ENCODE peak calls at places on chromosomes 12 and 14, in four cellular contexts. B is neural progenitor cell, M is astrocyte of the spinal cord, E is GM06990. R is an unnamed sample.

GRCh38 chr12:127489055-127489454 is 777.9 kb upstream of the TMEM132C start:
- DNase-seq in B (no peak), M (no peak), E (no peak), R (no peak)

GRCh38 chr12:8676651-8677050 is 14.0 kb upstream of the MFAP5 start:
- DNase-seq in B (no peak), M (no peak), E (no peak), R (no peak)

GRCh38 chr14:103334644-103335603 is 887 bp downstream of the EIF5 start:
- DNase-seq in B (peak), M (peak), E (peak), R (peak)

GRCh38 chr12:99195474-99195873 is 452.1 kb upstream of the GARIN6 start:
- DNase-seq in B (peak), M (no peak), E (no peak), R (no peak)

GRCh38 chr12:2752676-2753371 is 41.9 kb upstream of the FKBP4 start:
- DNase-seq in B (peak), M (peak), E (peak), R (peak)

GRCh38 chr12:124053855-124054254 is 80.8 kb downstream of the ZNF664 start:
- DNase-seq in B (peak), M (peak), E (no peak), R (peak)

GRCh38 chr12:12319501-12320322 is 30.3 kb downstream of the MANSC1 start:
- DNase-seq in B (no peak), M (peak), E (no peak), R (no peak)

GRCh38 chr12:64864319-64864718 is 39.9 kb downstream of the TBC1D30 start:
- DNase-seq in B (peak), M (no peak), E (no peak), R (no peak)

GRCh38 chr12:116533343-116534248 is 25.6 kb upstream of the MAP1LC3B2 start:
- DNase-seq in B (peak), M (peak), E (peak), R (no peak)

GRCh38 chr12:53195516-53196420 is 11.3 kb downstream of the ITGB7 start:
- DNase-seq in B (no peak), M (no peak), E (no peak), R (no peak)

GRCh38 chr12:53193040-53193439 is 12.3 kb upstream of the CSAD start:
- DNase-seq in B (no peak), M (no peak), E (no peak), R (no peak)

GRCh38 chr12:53193953-53194716 is 12.9 kb downstream of the ITGB7 start:
- DNase-seq in B (no peak), M (no peak), E (no peak), R (no peak)

GRCh38 chr12:53196486-53196885 is 10.6 kb downstream of the ITGB7 start:
- DNase-seq in B (no peak), M (no peak), E (no peak), R (no peak)

DNA sequence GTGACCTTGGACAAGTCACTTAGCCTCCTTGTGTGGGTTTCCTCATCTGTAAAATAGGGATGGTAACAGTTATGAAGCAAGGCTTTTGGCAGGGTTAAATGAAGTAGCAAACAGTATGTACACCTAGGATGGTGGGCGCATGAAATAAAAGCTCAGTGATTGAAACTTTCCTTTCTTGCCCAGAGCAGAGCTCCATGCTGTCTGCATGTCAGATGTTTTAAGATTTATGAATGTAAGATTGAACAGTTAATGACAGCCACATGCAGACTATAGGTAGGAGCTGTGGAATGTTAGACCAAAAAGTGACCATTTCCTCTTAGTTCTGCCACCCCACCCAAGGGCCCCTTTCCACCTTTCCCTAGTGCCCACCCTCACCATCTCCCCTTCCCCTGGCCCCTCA is 12.1 kb downstream of the ITGB7 start:
- DNase-seq in B (no peak), M (no peak), E (no peak), R (no peak)
- H3K4me3 ChIP-seq in B (no peak), M (no peak), E (no peak), R (no peak)

GRCh38 chr12:90013409-90013808 is 304.8 kb upstream of the ATP2B1 start:
- DNase-seq in B (peak), M (no peak), E (no peak), R (no peak)
- TF ChIP-seq CTCF in B (peak), M (peak), E (peak), R (peak)

GRCh38 chr12:21806255-21806654 is 31.7 kb upstream of the KCNJ8 start:
- DNase-seq in B (no peak), M (no peak), E (no peak), R (no peak)

GRCh38 chr12:21795648-21796328 is 21.3 kb upstream of the KCNJ8 start:
- DNase-seq in B (no peak), M (no peak), E (no peak), R (no peak)

GRCh38 chr12:21797539-21797938 is 23.0 kb upstream of the KCNJ8 start:
- DNase-seq in B (no peak), M (no peak), E (no peak), R (no peak)

GRCh38 chr12:21800011-21800410 is 25.5 kb upstream of the KCNJ8 start:
- DNase-seq in B (no peak), M (no peak), E (no peak), R (no peak)

DNA sequence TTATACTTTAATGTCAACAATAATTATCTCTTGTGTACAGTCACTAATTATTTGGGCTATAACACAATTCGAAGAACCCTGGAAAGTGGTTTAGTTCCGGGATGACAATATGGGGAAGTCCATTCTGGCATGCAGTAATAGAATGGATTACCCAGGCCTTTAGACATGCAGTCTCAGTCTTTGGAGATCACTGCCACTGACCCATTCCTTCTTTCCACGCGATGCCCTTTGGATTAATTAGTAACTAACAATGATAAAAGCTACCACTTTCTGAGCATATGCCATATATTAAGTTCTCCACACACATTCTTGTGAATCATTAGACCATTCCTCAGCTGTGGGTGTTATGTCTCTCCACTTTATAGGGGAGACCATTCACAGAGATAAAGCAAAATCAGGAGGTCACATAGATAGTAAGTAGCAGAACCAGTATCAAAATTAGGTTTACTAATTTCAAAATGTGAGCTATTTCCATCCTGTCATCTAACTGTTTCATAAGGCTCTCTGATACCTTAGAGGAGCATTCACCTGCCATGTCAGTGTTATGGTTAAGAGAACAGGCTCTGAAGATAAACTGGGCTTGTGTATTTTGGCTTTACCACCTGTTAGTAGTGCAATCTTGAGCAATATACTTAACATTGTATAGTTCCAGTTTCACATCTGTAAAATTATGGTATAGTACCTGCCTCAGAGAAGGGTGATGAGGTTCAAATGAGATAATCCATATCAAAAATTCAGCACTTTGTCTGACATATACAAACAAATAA is 27.2 kb upstream of the KCNJ8 start:
- DNase-seq in B (no peak), M (no peak), E (no peak), R (no peak)
- H3K4me3 ChIP-seq in B (no peak), M (no peak), E (no peak), R (no peak)

DNA sequence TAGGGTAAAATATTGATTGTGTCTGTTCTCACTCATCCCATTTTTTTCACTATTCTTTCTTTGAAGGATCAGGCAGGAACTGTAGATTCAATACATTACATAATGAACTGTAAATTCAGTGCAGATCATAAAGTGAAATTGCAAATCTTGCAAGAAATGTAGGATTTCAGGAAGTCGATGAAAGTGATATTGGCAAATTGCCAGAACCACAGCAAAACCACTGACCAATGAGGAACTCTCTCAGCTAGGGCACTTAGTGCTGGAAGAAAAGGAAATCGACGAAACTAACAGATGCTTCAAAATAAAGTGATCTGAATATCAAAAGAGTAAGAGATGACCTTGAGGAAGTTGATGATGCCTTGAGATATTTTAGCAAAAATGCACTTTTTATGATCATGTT is 157.6 kb downstream of the AACS start:
- DNase-seq in B (no peak), M (no peak), E (no peak), R (no peak)
- TF ChIP-seq CTCF in B (no peak), M (no peak), E (no peak), R (no peak)

GRCh38 chr12:53618340-53618739 is 7.8 kb downstream of the ATF7 start:
- DNase-seq in B (no peak), M (no peak), E (no peak), R (no peak)
- H3K4me3 ChIP-seq in B (no peak), M (no peak), E (peak), R (no peak)

DNA sequence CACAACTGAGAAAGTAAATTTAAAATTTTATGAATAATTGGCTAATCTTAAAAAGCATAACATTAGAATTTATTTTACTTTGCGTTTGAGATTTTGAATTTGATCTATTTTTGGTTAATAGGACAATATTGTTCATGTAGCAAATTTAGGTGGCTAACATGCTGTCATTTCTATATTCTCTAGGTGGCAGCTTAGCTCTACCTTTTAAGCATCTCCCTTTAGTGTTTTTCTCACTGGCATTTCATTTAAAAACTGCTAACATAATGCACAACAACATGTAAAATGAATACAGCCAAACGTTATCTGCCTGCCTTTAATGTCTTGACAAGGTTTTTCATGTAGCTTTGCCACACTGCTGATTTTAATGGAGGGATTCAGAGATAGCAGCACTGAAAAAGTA is 272.3 kb upstream of the FBXO33 start:
- DNase-seq in B (no peak), M (no peak), E (no peak), R (no peak)
- TF ChIP-seq CTCF in B (peak), M (no peak), E (no peak), R (peak)

DNA sequence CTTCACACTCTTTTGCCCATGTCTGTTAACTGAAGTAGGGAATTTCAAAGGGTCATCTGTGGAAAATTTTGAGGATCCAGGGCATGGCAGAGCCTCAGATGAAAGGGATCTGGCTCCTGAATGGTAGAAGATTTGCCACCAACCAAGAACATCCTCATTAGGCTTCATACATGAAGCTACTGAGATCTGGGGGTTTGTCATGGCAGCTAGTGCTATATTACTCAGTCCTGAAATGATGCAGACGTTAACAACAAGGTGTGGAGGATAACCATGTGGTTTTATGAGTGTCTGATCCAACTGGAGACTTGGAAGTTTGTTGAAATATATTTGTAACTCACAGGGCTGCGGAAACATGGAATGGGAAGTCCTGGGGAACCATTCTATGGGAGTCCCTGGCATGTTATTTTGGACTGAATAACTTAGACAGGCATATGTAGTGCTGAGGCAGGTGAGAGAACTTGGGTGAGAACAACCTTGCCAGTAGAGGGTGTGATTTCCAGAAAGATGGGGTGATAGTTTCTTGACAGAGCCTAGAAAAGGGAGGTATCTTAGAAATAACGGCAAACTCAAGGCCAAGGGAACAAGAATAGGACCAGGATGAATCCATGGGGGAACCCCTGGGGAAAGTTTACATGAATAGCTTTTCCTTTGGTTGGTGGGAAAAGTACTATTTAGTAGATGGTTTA is 42.0 kb upstream of the C12orf75 start:
- DNase-seq in B (no peak), M (no peak), E (no peak), R (no peak)
- H3K4me3 ChIP-seq in B (no peak), M (no peak), E (no peak), R (no peak)